ENCODE peak calls at places on chromosomes 13 and 19, in nine cellular contexts. Z is esophagus muscularis mucosa, V is stomach, A is GM12891, O is suprapubic skin, H is transverse colon, W is breast epithelium, M is prostate gland, E is SK-N-SH. Y is an unnamed sample.

GRCh38 chr13:79226250-79226649 is 179.8 kb downstream of the RBM26 start:
- DNase-seq in Z (no peak), V (no peak), A (no peak), O (no peak), H (no peak), W (no peak), M (no peak), E (no peak), Y (no peak)

GRCh38 chr19:18764591-18765051 is 26.5 kb downstream of the COMP start:
- DNase-seq in Z (no peak), V (no peak), A (no peak), O (no peak), H (no peak), W (no peak), M (no peak), E (no peak), Y (no peak)

GRCh38 chr19:18709546-18709945 is 26.1 kb downstream of the CRTC1 start:
- DNase-seq in Z (no peak), V (no peak), A (no peak), O (no peak), H (no peak), W (no peak), M (no peak), E (peak), Y (no peak)

GRCh38 chr13:114152831-114153371 is 20.5 kb upstream of the RASA3 start:
- DNase-seq in Z (no peak), V (no peak), A (no peak), O (no peak), H (no peak), W (no peak), M (no peak), E (no peak), Y (no peak)

GRCh38 chr19:10407102-10407501 is 3.8 kb upstream of the CDC37 start:
- DNase-seq in Z (no peak), V (no peak), A (no peak), O (no peak), H (no peak), W (no peak), M (no peak), E (no peak), Y (no peak)

GRCh38 chr13:43071824-43072223 is 48.4 kb downstream of the DNAJC15 start:
- DNase-seq in Z (no peak), V (no peak), A (no peak), O (no peak), H (no peak), W (no peak), M (no peak), E (no peak), Y (no peak)

GRCh38 chr19:42283248-42284065 is 14.4 kb downstream of the CIC start:
- DNase-seq in Z (peak), V (peak), A (peak), O (peak), H (peak), W (peak), M (peak), E (peak), Y (peak)

GRCh38 chr13:35882722-35883497 is 248.3 kb downstream of the DCLK1 start:
- DNase-seq in Z (no peak), V (no peak), A (no peak), O (no peak), H (no peak), W (no peak), M (no peak), E (no peak), Y (no peak)

GRCh38 chr19:41914906-41915247 is 13.4 kb downstream of the ERFL start:
- DNase-seq in Z (no peak), V (no peak), A (no peak), O (no peak), H (no peak), W (no peak), M (no peak), E (no peak), Y (no peak)

GRCh38 chr13:24654741-24655140 is 25.5 kb upstream of the ATP12A start:
- DNase-seq in Z (no peak), V (no peak), A (no peak), O (no peak), H (no peak), W (no peak), M (no peak), E (no peak), Y (no peak)

GRCh38 chr19:19109601-19110000 is 28.7 kb downstream of the TMEM161A start:
- DNase-seq in Z (no peak), V (no peak), A (no peak), O (no peak), H (no peak), W (no peak), M (no peak), E (no peak), Y (no peak)

GRCh38 chr13:29858231-29858630 is 7.8 kb upstream of the UBL3 start:
- DNase-seq in Z (no peak), V (no peak), A (no peak), O (no peak), H (no peak), W (no peak), M (no peak), E (no peak), Y (no peak)

GRCh38 chr13:36549771-36550170 is 117.5 kb downstream of the CCNA1 start:
- DNase-seq in Z (no peak), V (no peak), A (no peak), O (no peak), H (no peak), W (no peak), M (no peak), E (peak), Y (no peak)

GRCh38 chr13:46361535-46361934 is 25.5 kb downstream of the RUBCNL start:
- DNase-seq in Z (no peak), V (no peak), A (no peak), O (no peak), H (no peak), W (no peak), M (no peak), E (no peak), Y (no peak)

GRCh38 chr13:36706755-36707154 is 32.9 kb downstream of the SERTM1 start:
- DNase-seq in Z (no peak), V (no peak), A (no peak), O (no peak), H (no peak), W (no peak), M (no peak), E (no peak), Y (no peak)

GRCh38 chr19:18428173-18428836 is 9.1 kb downstream of the SSBP4 start:
- DNase-seq in Z (no peak), V (no peak), A (no peak), O (no peak), H (no peak), W (no peak), M (no peak), E (no peak), Y (no peak)

GRCh38 chr13:96025283-96025682 is 27.9 kb downstream of the UGGT2 start:
- DNase-seq in Z (no peak), V (no peak), A (no peak), O (no peak), H (no peak), W (no peak), M (no peak), E (no peak), Y (no peak)

GRCh38 chr19:19334063-19334988 is 13.7 kb downstream of the MAU2 start:
- DNase-seq in Z (no peak), V (no peak), A (no peak), O (no peak), H (no peak), W (no peak), M (no peak), E (no peak), Y (no peak)

GRCh38 chr13:20492641-20493040 is 33.0 kb downstream of the CRYL1 start:
- DNase-seq in Z (no peak), V (no peak), A (no peak), O (no peak), H (peak), W (no peak), M (no peak), E (no peak), Y (no peak)

GRCh38 chr13:65756071-65756671 is 1474.0 kb downstream of the PCDH9 start:
- DNase-seq in Z (no peak), V (no peak), A (no peak), O (no peak), H (no peak), W (no peak), M (no peak), E (no peak), Y (no peak)

GRCh38 chr19:19444694-19445155 is 39.2 kb downstream of the GATAD2A start:
- DNase-seq in Z (no peak), V (peak), A (no peak), O (no peak), H (no peak), W (no peak), M (no peak), E (no peak), Y (no peak)

GRCh38 chr13:96848275-96848674 is 146.0 kb downstream of the OXGR1 start:
- DNase-seq in Z (no peak), V (peak), A (no peak), O (no peak), H (no peak), W (no peak), M (no peak), E (no peak), Y (no peak)

GRCh38 chr19:16946951-16947940 is 58.4 kb downstream of the F2RL3 start:
- DNase-seq in Z (no peak), V (peak), A (no peak), O (peak), H (no peak), W (no peak), M (no peak), E (no peak), Y (no peak)

GRCh38 chr13:70816853-70817252 is 708.6 kb upstream of the KLHL1 start:
- DNase-seq in Z (no peak), V (no peak), A (no peak), O (no peak), H (no peak), W (no peak), M (no peak), E (no peak), Y (no peak)

GRCh38 chr19:45100797-45101196 is 7.8 kb downstream of the PPP1R37 start:
- DNase-seq in Z (no peak), V (no peak), A (no peak), O (no peak), H (no peak), W (no peak), M (no peak), E (no peak), Y (no peak)

GRCh38 chr13:81395368-81395767 is 1054.4 kb upstream of the SPRY2 start:
- DNase-seq in Z (no peak), V (no peak), A (no peak), O (no peak), H (peak), W (no peak), M (peak), E (peak), Y (no peak)

GRCh38 chr13:110541526-110541920 is 20.0 kb downstream of the RAB20 start:
- DNase-seq in Z (no peak), V (peak), A (no peak), O (no peak), H (no peak), W (no peak), M (no peak), E (peak), Y (no peak)

GRCh38 chr13:50085063-50085462 is 69.8 kb downstream of the KCNRG start:
- DNase-seq in Z (no peak), V (no peak), A (no peak), O (no peak), H (no peak), W (no peak), M (no peak), E (no peak), Y (no peak)
- TF ChIP-seq POLR2AphosphoS5 in Z (no peak), V (no peak), A (no peak), O (no peak), H (no peak), W (no peak), M (no peak), E (no peak), Y (no peak)

GRCh38 chr19:35708391-35708790 is 4.0 kb downstream of the ZBTB32 start:
- DNase-seq in Z (no peak), V (no peak), A (no peak), O (no peak), H (no peak), W (no peak), M (no peak), E (no peak), Y (no peak)
- TF ChIP-seq POLR2AphosphoS5 in Z (no peak), V (no peak), A (no peak), O (no peak), H (no peak), W (no peak), M (no peak), E (no peak), Y (no peak)

GRCh38 chr19:7605490-7606222 is 10.0 kb downstream of the CAMSAP3 start:
- DNase-seq in Z (no peak), V (no peak), A (no peak), O (no peak), H (no peak), W (no peak), M (no peak), E (peak), Y (peak)

GRCh38 chr19:7600721-7601120 is 5.1 kb downstream of the CAMSAP3 start:
- DNase-seq in Z (no peak), V (no peak), A (no peak), O (no peak), H (no peak), W (no peak), M (no peak), E (no peak), Y (no peak)

GRCh38 chr19:7602935-7603497 is 7.4 kb downstream of the CAMSAP3 start:
- DNase-seq in Z (no peak), V (no peak), A (no peak), O (no peak), H (no peak), W (no peak), M (no peak), E (peak), Y (no peak)

GRCh38 chr19:7603919-7604318 is 8.3 kb downstream of the CAMSAP3 start:
- DNase-seq in Z (no peak), V (no peak), A (no peak), O (no peak), H (no peak), W (no peak), M (no peak), E (no peak), Y (no peak)

DNA sequence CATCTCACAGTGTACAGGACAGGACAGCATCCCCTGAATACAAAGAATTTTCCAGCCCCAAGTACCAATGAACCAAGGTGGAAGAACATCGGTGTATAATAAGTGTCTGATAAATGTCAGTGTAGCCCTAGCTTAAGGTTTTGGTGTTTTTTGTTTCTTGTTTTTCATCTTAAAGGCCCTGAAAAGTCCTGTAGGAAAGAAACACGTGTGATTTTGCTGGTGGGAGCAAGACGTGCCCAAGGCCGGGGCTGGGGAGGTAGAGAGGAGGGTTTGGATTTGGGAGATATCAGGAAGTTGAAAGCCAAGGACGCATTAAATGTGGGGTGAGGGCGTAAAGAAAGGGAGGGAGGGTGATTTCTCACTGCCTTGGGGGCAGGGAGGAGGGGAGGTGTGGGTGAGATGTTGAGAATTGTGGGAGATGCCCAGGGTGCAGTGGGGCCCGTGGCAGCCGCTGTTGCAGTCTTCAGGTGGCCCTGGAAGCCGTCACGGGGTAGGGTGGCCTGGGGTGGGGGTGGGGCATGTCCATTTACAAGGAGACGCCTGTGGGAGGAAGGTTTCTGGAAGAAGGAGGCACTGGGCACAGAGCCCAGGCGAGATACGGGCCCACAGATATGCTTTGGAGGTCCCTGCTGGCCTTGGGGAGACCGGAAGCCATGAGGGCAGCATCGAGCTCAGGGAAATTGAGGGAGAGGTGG is 6.7 kb downstream of the CAMSAP3 start:
- DNase-seq in Z (no peak), V (peak), A (no peak), O (no peak), H (no peak), W (no peak), M (no peak), E (peak), Y (no peak)
- TF ChIP-seq POLR2AphosphoS5 in Z (no peak), V (no peak), A (no peak), O (no peak), H (no peak), W (no peak), M (no peak), E (no peak), Y (no peak)

DNA sequence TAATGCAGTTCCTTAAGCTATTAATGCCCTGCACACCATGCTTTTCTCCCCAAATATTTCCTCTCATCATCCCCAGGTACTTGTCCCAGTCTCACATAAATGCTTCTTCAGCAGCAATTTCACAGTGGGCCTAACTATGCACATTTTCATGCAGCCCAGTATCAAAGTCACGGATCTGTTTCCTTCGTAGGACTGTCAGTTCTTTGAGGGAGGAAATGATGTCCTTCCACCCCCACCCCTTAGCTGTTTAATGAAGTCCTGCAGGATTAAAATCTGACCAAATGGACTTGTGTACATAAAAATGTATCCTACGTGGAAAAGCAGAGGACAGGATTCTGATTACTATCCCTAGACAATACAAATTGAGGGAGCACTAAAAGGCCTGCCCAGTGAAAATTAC is 68.6 kb upstream of the ARGLU1 start:
- DNase-seq in Z (no peak), V (no peak), A (no peak), O (no peak), H (no peak), W (no peak), M (no peak), E (no peak), Y (no peak)
- TF ChIP-seq POLR2AphosphoS5 in Z (no peak), V (no peak), A (no peak), O (no peak), H (no peak), W (no peak), M (no peak), E (no peak), Y (no peak)

GRCh38 chr19:1085676-1086442 is 9.3 kb downstream of the POLR2E start:
- DNase-seq in Z (no peak), V (no peak), A (no peak), O (no peak), H (no peak), W (no peak), M (no peak), E (no peak), Y (no peak)

GRCh38 chr19:1085053-1085658 is 10.0 kb downstream of the POLR2E start:
- DNase-seq in Z (no peak), V (no peak), A (no peak), O (no peak), H (no peak), W (no peak), M (no peak), E (no peak), Y (no peak)

GRCh38 chr19:1087813-1088418 is 7.3 kb downstream of the POLR2E start:
- DNase-seq in Z (peak), V (no peak), A (no peak), O (no peak), H (peak), W (no peak), M (no peak), E (no peak), Y (no peak)

GRCh38 chr19:1088419-1089066 is 6.6 kb downstream of the POLR2E start:
- DNase-seq in Z (no peak), V (peak), A (no peak), O (no peak), H (no peak), W (no peak), M (no peak), E (no peak), Y (no peak)

GRCh38 chr19:1086618-1087017 is 8.6 kb downstream of the POLR2E start:
- DNase-seq in Z (no peak), V (no peak), A (no peak), O (no peak), H (no peak), W (no peak), M (no peak), E (no peak), Y (no peak)
- TF ChIP-seq POLR2AphosphoS5 in Z (no peak), V (no peak), A (no peak), O (no peak), H (no peak), W (no peak), M (no peak), E (no peak), Y (no peak)

GRCh38 chr19:33795370-33796163 is 1.1 kb upstream of the KCTD15 start:
- DNase-seq in Z (no peak), V (peak), A (peak), O (no peak), H (peak), W (peak), M (peak), E (peak), Y (peak)
- TF ChIP-seq POLR2AphosphoS5 in Z (peak), V (peak), A (no peak), O (no peak), H (peak), W (peak), M (peak), E (no peak), Y (no peak)

GRCh38 chr19:22532388-22533310 is 101.5 kb upstream of the ZNF492 start:
- DNase-seq in Z (no peak), V (no peak), A (no peak), O (no peak), H (peak), W (peak), M (peak), E (no peak), Y (no peak)
- TF ChIP-seq POLR2AphosphoS5 in Z (peak), V (no peak), A (no peak), O (no peak), H (peak), W (peak), M (no peak), E (no peak), Y (no peak)

GRCh38 chr19:15285896-15286591 is 46.3 kb downstream of the BRD4 start:
- DNase-seq in Z (no peak), V (no peak), A (peak), O (no peak), H (no peak), W (no peak), M (no peak), E (no peak), Y (no peak)
- TF ChIP-seq POLR2AphosphoS5 in Z (no peak), V (no peak), A (peak), O (no peak), H (no peak), W (no peak), M (no peak), E (no peak), Y (no peak)

DNA sequence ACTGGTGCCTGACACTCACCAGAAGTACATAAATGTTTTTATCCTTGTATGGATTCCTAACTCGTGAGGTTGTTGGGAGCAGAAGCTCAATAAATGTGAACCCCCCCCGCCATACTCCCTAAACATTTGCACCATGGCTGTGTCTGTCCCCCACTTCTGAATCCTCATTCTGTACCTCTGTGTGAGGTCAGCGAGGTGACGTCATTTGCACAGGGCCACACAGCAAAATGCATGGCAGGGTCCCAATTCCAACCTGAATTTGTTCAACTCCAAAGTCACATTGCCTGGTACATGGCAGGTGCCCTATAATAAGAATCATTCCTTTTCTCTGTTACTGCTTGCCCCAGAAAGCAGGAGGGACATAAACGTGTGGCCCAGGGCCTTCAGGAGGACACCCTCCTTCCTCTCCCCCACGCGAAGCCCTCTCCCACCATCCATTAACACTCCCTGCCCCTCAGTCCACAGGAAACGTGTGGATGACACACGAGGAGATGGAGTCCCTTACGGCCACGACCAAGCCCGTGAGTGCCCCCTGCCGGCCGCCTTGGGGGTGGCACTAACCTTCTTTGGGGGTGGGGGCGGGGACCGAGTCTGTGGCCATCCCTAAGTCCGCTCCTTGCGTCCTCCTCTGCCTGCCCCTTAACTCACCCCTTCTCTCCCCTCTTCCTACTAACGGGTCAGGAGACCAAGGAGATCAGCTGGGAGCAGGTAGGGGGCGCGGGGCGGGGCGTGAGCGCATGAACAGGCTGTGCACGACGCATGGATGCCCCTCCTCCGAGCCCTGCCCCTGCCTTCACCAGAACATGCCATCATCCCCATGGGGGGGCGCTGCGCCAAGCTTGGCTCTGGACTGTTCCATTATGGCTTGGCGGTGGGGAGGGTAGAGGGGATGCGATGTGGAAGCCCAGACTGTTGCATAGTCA is 9.4 kb downstream of the HRC start:
- DNase-seq in Z (no peak), V (peak), A (peak), O (no peak), H (peak), W (peak), M (peak), E (peak), Y (no peak)
- TF ChIP-seq POLR2AphosphoS5 in Z (peak), V (no peak), A (no peak), O (no peak), H (no peak), W (no peak), M (peak), E (no peak), Y (no peak)

Y was measured in SK-N-MC.